ENCODE peak calls at places on chromosomes 4 and X, in ten cellular contexts. O is stimulated activated CD4-positive, alpha-beta T cell treated with anti-CD3 and anti-CD28 coated beads, Interleukin-4, amount 100 ng/mL, for 1 hour; Y is pons; J is foreskin melanocyte; A is NCI-H1417; P is epithelial cell of esophagus; B is NCI-H82; E is EL; M is T-helper 2 cell; V is nephron progenitor cell. H is an unnamed sample.

GRCh38 chr4:188021548-188022249 is 26.1 kb downstream of the ZFP42 start:
- DNase-seq in O (no peak), Y (no peak), J (no peak), A (no peak), P (peak; percentile 54), B (no peak), E (peak; percentile 2), M (no peak), V (peak; percentile 23), H (no peak)

GRCh38 chr4:75644095-75644494 is 13.8 kb upstream of the CDKL2 start:
- DNase-seq in O (no peak), Y (no peak), J (no peak), A (no peak), P (no peak), B (no peak), E (no peak), M (no peak), V (no peak), H (no peak)

GRCh38 chr4:74223801-74224200 is 65.9 kb downstream of the MTHFD2L start:
- DNase-seq in O (no peak), Y (no peak), J (no peak), A (no peak), P (peak; percentile 77), B (no peak), E (peak; percentile 73), M (no peak), V (no peak), H (peak; percentile 50)

GRCh38 chrX:24668111-24668510 is 21.0 kb upstream of the PCYT1B start:
- DNase-seq in O (no peak), Y (peak; percentile 8), J (no peak), A (no peak), P (no peak), B (no peak), E (no peak), M (no peak), V (no peak), H (peak; percentile 18)

GRCh38 chr4:138706206-138706605 is 309.4 kb upstream of the NOCT start:
- DNase-seq in O (no peak), Y (no peak), J (no peak), A (no peak), P (no peak), B (no peak), E (no peak), M (no peak), V (no peak), H (no peak)

GRCh38 chr4:145935253-145936141 is 3.1 kb downstream of the ZNF827 start:
- DNase-seq in O (peak; percentile 6), Y (peak; percentile 56), J (peak; percentile 55), A (peak; percentile 59), P (no peak), B (peak; percentile 81), E (no peak), M (no peak), V (peak; percentile 73), H (no peak)

GRCh38 chr4:53267026-53267425 is 98.8 kb downstream of the SCFD2 start:
- DNase-seq in O (no peak), Y (no peak), J (no peak), A (no peak), P (no peak), B (no peak), E (no peak), M (no peak), V (no peak), H (peak; percentile 26)

GRCh38 chr4:41832961-41833360 is 84.4 kb upstream of the PHOX2B start:
- DNase-seq in O (no peak), Y (no peak), J (peak; percentile 63), A (no peak), P (peak; percentile 19), B (peak; percentile 39), E (no peak), M (no peak), V (no peak), H (peak; percentile 3)